ENCODE peak calls at places on chromosomes 16 and 17, in eight cellular contexts. S is mammary epithelial cell, V is mesenchymal stem cell, M is Karpas-422, L is endothelial cell of umbilical vein, E is neural progenitor cell, Q is PC-3, R is HCT116. I is an unnamed sample. For H3K4me1, the result is how much of the 10 kb centered on the place peaks cover.

GRCh38 chr16:1637526-1637925 is 25.4 kb downstream of the CRAMP1 start:
- DNase-seq in E (no peak), V (no peak), Q (no peak), S (no peak), M (no peak), R (no peak), L (no peak), I (no peak)

GRCh38 chr17:5800131-5800530 is 215.8 kb upstream of the NLRP1 start:
- DNase-seq in E (no peak), V (no peak), M (no peak), S (no peak), Q (no peak), R (no peak), L (no peak), I (no peak)

GRCh38 chr16:23947838-23948237 is 112.1 kb downstream of the PRKCB start:
- DNase-seq in V (no peak), R (no peak), M (no peak), E (no peak), S (no peak), L (no peak), Q (no peak), I (no peak)

GRCh38 chr17:43360739-43361498 is 37.9 kb upstream of the ARL4D start:
- DNase-seq in S (peak), Q (peak), L (peak), R (no peak), E (peak), M (peak), V (peak), I (peak)

GRCh38 chr17:68101992-68102758 is 66.6 kb downstream of the KPNA2 start:
- DNase-seq in R (no peak), L (peak), M (peak), E (peak), V (peak), S (peak), Q (peak), I (peak)

GRCh38 chr16:53743149-53743566 is 39.2 kb downstream of the FTO start:
- DNase-seq in E (peak), L (peak), M (peak), V (peak), Q (peak), R (peak), S (peak), I (peak)

GRCh38 chr16:68744744-68745280 is 7.7 kb downstream of the CDH1 start:
- DNase-seq in V (no peak), Q (peak), R (peak), L (no peak), S (peak), E (no peak), M (no peak), I (peak)

GRCh38 chr16:87464691-87465300 is 28.0 kb downstream of the ZCCHC14 start:
- DNase-seq in V (peak), M (no peak), E (no peak), S (no peak), L (no peak), R (no peak), Q (peak), I (peak)

GRCh38 chr16:57042157-57043111 is 49.9 kb upstream of the CPNE2 start:
- DNase-seq in L (no peak), M (peak), V (no peak), R (no peak), E (no peak), Q (no peak), S (peak), I (no peak)

GRCh38 chr16:67594256-67594915 is 32.1 kb downstream of the CTCF start:
- DNase-seq in L (no peak), R (no peak), S (no peak), Q (peak), M (no peak), E (no peak), V (no peak), I (no peak)

GRCh38 chr16:67400901-67401300 is 7.6 kb upstream of the TPPP3 start:
- DNase-seq in M (no peak), S (no peak), R (no peak), V (no peak), Q (no peak), L (no peak), E (no peak), I (no peak)

GRCh38 chr16:88759245-88759975 is 25.6 kb downstream of the PIEZO1 start:
- DNase-seq in Q (no peak), R (no peak), V (peak), L (peak), M (peak), S (no peak), E (peak), I (no peak)

GRCh38 chr16:2869502-2870064 is 11.6 kb upstream of the PRSS22 start:
- DNase-seq in Q (no peak), R (no peak), E (no peak), S (no peak), V (no peak), M (peak), L (no peak), I (no peak)

GRCh38 chr17:74008196-74008595 is 195.3 kb upstream of the RPL38 start:
- DNase-seq in M (peak), S (no peak), V (no peak), R (peak), E (peak), Q (peak), L (no peak), I (no peak)

GRCh38 chr17:43905985-43906852 is 1.1 kb downstream of the MPP2 start:
- DNase-seq in S (no peak), Q (no peak), E (peak), L (no peak), R (no peak), M (no peak), V (peak), I (peak)

GRCh38 chr16:4194661-4195060 is 47.2 kb downstream of the SRL start:
- DNase-seq in R (no peak), V (no peak), L (no peak), S (no peak), M (no peak), E (no peak), Q (no peak), I (no peak)

DNA sequence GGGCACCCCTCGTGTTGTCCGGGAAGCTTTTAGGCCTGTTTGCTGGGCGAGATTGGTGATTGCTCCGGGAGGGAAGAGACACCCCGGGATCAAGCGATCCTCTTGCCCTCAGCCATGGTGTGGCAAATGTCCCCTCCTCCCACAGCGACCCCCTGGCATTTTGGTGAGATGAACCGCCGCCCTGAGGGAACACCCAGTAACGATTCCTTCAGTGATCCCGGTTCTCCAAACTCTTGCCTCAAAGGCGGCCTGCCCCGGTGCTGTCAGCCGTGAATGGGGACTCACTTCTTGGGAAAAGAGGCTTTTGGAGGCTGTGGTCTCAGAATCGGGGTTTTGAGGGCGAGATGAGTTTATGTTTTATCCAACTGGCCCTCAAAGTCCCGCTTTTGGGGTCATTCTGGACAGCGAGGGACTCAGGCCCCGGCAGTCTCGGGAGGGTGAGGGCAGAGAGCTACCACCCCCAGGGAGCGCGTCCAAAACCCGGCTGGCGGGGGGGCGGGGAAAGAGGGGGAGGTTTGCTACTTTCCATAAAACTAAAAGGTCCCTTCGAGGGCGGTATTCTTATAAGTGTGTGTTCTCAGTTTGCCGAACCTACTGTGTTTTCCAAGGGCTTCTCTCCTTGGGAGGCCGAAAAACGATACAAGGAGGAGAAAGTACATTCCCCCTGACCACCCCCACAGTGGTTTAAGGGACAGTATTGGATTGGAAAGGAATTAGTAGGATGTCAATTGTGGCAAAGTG is 232.7 kb downstream of the MRTFB start:
- DNase-seq in M (peak), V (peak), L (no peak), Q (no peak), E (peak), R (no peak), S (peak), I (peak)
- H3K9ac ChIP-seq in M (peak), V (peak), L (no peak), Q (peak), E (no peak), R (peak), S (peak), I (peak)

DNA sequence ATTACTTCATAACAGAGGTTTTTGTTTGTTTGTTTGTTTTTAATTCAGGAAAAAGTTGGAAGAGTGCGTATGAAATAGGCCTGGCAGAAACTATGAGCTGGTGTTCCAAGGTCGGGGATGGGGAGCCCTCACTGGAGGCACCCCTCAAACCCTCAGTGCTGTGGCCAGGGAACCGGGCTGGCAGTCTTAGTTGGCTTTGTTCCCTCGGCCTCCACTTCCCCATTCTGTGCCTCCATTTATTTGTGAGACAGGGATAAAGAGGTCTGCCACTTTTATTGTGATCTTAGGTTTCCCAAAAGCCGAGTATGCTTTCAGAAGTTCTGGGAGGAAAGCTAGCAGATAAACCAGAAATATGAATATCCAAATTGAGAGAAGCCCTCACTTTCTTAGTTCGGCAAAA is 5.7 kb downstream of the DEXI start:
- DNase-seq in Q (no peak), E (no peak), V (no peak), L (no peak), M (no peak), R (no peak), S (no peak), I (no peak)
- H3K4me1 ChIP-seq in Q (under half), E (under half), V (under half), L (under half), M (under half), R (under half), S (under half), I (half or more)

DNA sequence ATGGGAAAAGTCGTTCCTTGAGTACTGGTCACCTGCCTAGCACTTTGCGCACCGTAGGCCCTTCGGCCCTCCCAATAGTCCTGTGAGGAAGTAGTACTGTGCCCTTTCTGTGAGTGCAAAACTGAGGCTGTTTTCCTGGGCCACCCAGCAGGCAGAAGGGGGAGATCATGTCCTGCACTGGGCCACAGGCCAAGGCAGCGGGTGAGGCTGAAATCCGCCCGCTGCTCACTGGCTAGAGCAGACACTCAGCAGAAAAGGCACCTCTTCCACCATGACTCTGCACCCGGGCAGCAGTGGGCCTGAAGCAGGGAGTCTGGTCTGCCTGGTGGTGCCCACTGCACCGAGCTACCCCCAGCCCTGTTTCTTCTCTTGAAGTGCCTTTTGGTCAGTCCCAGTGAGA is 20.2 kb downstream of the METTL22 start:
- DNase-seq in V (no peak), E (no peak), S (no peak), L (no peak), Q (no peak), R (no peak), M (no peak), I (no peak)
- H3K9ac ChIP-seq in V (no peak), E (no peak), S (no peak), L (no peak), Q (no peak), R (no peak), M (no peak), I (no peak)

GRCh38 chr17:75096082-75096625 is 8.4 kb downstream of the SLC16A5 start:
- DNase-seq in M (no peak), R (peak), S (peak), Q (peak), E (no peak), V (peak), L (peak), I (peak)

GRCh38 chr17:75097865-75098264 is 10.1 kb downstream of the SLC16A5 start:
- DNase-seq in Q (no peak), M (no peak), V (no peak), S (no peak), R (no peak), L (no peak), E (no peak), I (no peak)

GRCh38 chr17:75091855-75092327 is 4.1 kb downstream of the SLC16A5 start:
- DNase-seq in E (no peak), R (no peak), Q (no peak), L (no peak), S (no peak), M (no peak), V (peak), I (no peak)

GRCh38 chr17:75093543-75094158 is 5.9 kb downstream of the SLC16A5 start:
- DNase-seq in R (no peak), M (no peak), V (no peak), Q (no peak), S (no peak), L (no peak), E (no peak), I (no peak)

DNA sequence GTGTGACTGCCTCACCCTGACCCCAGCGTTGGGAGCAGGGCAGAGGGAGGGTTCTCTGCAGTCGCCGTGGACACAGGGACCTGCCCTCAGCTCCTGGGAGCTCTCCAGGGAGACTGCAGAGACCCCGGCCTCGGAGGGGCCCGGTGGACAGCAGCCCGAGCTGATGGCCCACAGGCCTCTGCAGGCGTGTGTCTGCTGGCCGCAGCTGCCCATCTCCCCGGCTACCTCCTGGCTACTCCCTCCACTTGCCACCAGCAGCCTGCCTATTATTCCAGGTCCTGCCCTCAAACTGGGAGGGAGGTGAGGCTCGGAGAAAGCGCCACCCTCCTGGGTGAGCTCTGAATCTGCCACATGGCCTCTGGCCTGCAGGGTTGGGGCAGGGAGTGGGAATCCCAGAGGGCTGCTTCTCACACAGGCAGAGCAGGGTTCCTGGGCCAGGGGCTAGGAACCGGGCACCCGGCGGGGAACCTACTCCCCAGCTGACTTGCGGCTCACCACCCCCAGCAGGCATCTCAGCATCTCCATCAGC is 7.2 kb downstream of the SLC16A5 start:
- DNase-seq in M (no peak), L (no peak), Q (no peak), E (no peak), R (no peak), S (no peak), V (no peak), I (no peak)
- H3K4me1 ChIP-seq in M (under half), L (under half), Q (under half), E (under half), R (half or more), S (under half), V (under half), I (under half)

DNA sequence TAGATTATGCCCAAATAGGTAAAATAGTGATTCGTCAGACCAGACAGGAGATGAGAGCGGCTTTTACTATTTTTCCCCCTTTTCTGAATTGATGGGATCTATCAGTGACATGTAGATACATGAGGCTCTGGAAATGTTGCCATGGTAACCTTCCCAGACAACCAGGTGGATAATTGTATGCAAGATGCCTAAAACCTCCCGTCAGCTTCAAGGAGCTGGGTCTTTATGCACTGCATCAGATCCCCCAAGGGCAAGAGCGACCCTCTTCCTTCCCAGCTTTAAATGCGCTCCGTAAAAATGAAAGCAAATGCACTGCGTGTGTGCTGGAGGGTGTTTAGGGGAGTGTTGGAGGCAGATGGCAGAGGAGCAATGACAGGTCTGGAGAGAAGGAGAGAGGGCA is 461.9 kb upstream of the HSBP1 start:
- DNase-seq in Q (no peak), S (no peak), R (no peak), V (no peak), L (no peak), M (no peak), E (peak), I (no peak)
- H3K9ac ChIP-seq in Q (no peak), S (no peak), R (no peak), V (peak), L (no peak), M (no peak), E (no peak), I (no peak)

GRCh38 chr17:57524790-57525543 is 220.1 kb downstream of the CCDC182 start:
- DNase-seq in Q (no peak), L (no peak), E (no peak), R (no peak), V (no peak), M (peak), S (no peak), I (no peak)
- H3K4me1 ChIP-seq in Q (under half), L (under half), E (half or more), R (under half), V (under half), M (half or more), S (under half), I (under half)

GRCh38 chr17:29710891-29711418 is 88.2 kb upstream of the CORO6 start:
- DNase-seq in Q (peak), E (no peak), M (peak), V (peak), R (no peak), L (no peak), S (peak), I (peak)

GRCh38 chr17:29707212-29707571 is 84.5 kb upstream of the CORO6 start:
- DNase-seq in S (no peak), E (no peak), V (no peak), R (no peak), M (no peak), Q (no peak), L (no peak), I (no peak)

GRCh38 chr17:29709861-29710849 is 87.4 kb upstream of the CORO6 start:
- DNase-seq in E (no peak), Q (no peak), M (peak), R (no peak), V (peak), L (no peak), S (no peak), I (peak)

GRCh38 chr17:29705352-29705751 is 82.6 kb upstream of the CORO6 start:
- DNase-seq in M (no peak), E (no peak), S (no peak), V (no peak), Q (no peak), R (no peak), L (no peak), I (no peak)

DNA sequence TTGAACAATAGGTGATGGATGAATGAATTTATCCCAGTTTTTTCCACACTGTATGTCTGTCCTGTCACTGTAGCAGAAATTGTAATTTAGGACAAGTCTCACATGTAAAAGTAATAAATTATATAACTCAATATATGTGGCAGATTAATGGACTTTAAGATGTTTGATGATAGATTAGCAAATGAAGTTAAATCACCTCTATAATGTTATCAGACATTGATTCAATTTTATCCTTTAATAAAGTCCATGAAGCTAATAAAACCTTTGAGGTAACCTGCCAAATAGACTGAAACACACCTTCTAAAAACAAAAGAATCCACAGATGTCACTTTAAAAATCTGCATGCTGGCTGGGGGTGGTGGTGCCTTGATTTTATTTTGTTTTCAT is 83.3 kb upstream of the CORO6 start:
- DNase-seq in S (no peak), Q (no peak), M (no peak), V (no peak), L (no peak), R (no peak), E (no peak), I (no peak)
- H3K9ac ChIP-seq in S (no peak), Q (no peak), M (peak), V (no peak), L (no peak), R (no peak), E (no peak), I (peak)

DNA sequence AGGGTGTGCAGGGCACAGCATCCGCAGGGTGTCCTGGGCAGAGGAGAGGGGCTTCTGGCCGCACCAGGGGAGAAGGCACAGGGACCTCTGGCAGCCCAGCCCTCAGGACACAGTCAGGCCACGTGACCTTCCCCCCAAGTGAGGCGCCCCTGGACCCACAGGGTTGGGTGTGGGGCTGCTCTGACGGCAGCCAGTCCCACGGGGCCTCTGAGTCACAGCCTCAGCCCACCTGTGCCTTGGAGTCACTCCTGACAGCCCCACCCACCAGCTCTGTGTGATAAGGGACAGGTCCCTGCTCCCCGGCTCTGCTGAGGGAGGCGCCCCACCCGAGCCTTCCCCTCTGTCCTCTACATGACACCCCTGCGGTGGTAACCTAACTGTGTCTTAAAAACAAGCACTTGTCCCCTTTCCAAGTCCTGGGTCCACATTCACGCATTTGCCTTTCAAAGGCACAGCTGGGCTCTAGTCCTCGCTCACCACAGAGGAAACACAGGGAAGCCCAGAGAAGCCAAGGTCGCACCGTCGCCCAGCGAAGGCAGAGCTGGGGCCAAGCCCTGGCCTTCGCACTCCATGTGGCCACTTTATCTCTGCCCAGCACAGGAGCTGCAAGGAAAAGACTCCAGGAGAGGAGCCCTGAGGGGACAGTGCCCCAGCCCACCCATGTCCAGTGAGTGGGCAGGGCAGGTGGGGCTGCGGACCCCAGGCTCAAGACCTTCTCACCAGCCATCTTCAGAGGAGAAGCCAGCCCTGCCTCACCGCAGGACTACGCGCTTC is 5.1 kb upstream of the NPTX1 start:
- DNase-seq in E (no peak), M (no peak), L (no peak), S (no peak), Q (no peak), R (no peak), V (no peak), I (no peak)
- H3K4me1 ChIP-seq in E (under half), M (under half), L (under half), S (under half), Q (under half), R (under half), V (under half), I (under half)

I was measured in adipocyte.